ENCODE peak calls at places on chromosomes 6 and 20, in eight cellular contexts. V is A549, I is HepG2, J is H1, L is SK-N-SH, B is HCT116, T is K562, X is GM12878. G is an unnamed sample.

GRCh38 chr6:140401666-140402255 is 1027.3 kb upstream of the CITED2 start:
- DNase-seq in B (no peak), I (no peak), J (no peak), T (no peak), V (no peak), L (no peak), X (no peak), G (no peak)

GRCh38 chr6:90184334-90185298 is 112.0 kb downstream of the BACH2 start:
- DNase-seq in V (no peak), L (peak; percentile 30), X (no peak), T (peak; percentile 79), I (no peak), B (peak; percentile 15), J (no peak), G (peak; percentile 92)

GRCh38 chr6:80003841-80004198 is 629 bp upstream of the TTK start:
- DNase-seq in X (no peak), T (peak; percentile 6), V (no peak), B (no peak), I (no peak), L (peak; percentile 27), J (no peak), G (no peak)

GRCh38 chr20:25699914-25700313 is 3.3 kb upstream of the ZNF337 start:
- DNase-seq in I (no peak), B (no peak), T (no peak), X (no peak), L (no peak), J (no peak), V (no peak), G (no peak)

GRCh38 chr6:3310710-3311109 is 52.0 kb downstream of the PSMG4 start:
- DNase-seq in X (no peak), B (no peak), J (no peak), L (no peak), I (no peak), V (no peak), T (no peak), G (no peak)

GRCh38 chr6:85703359-85703758 is 60.7 kb upstream of the SYNCRIP start:
- DNase-seq in V (no peak), I (no peak), B (no peak), X (no peak), J (no peak), T (no peak), L (no peak), G (no peak)

GRCh38 chr20:45044084-45044573 is 56.8 kb downstream of the KCNS1 start:
- DNase-seq in V (peak; percentile 39), L (peak; percentile 36), T (peak; percentile 73), X (no peak), J (peak; percentile 13), I (peak; percentile 82), B (peak; percentile 57), G (peak; percentile 82)

GRCh38 chr6:136860043-136860442 is 37.7 kb downstream of the PEX7 start:
- DNase-seq in L (no peak), I (no peak), J (no peak), X (no peak), V (no peak), B (no peak), T (no peak), G (no peak)

GRCh38 chr6:40338306-40338705 is 248.9 kb downstream of the LRFN2 start:
- DNase-seq in X (no peak), V (no peak), I (no peak), L (no peak), J (no peak), T (no peak), B (no peak), G (no peak)

GRCh38 chr6:139291813-139292619 is at the start of gene TXLNB:
- DNase-seq in J (no peak), L (no peak), B (peak; percentile 6), X (peak; percentile 83), V (no peak), I (no peak), T (no peak), G (peak; percentile 65)

GRCh38 chr6:7152467-7152866 is 44.7 kb downstream of the RREB1 start:
- DNase-seq in V (no peak), L (no peak), I (no peak), T (peak; percentile 29), X (no peak), J (no peak), B (no peak), G (no peak)

GRCh38 chr20:51389543-51389924 is 153.0 kb downstream of the NFATC2 start:
- DNase-seq in V (no peak), L (no peak), T (no peak), X (no peak), J (no peak), I (no peak), B (no peak), G (peak; percentile 20)

GRCh38 chr6:159745081-159745480 is 16.8 kb upstream of the ACAT2 start:
- DNase-seq in J (no peak), X (no peak), B (no peak), L (no peak), T (no peak), I (no peak), V (no peak), G (no peak)

GRCh38 chr6:152356016-152356415 is 281.1 kb downstream of the SYNE1 start:
- DNase-seq in V (no peak), X (no peak), I (no peak), B (no peak), L (no peak), T (no peak), J (no peak), G (no peak)

GRCh38 chr20:9444921-9445320 is 69.5 kb upstream of the LAMP5 start:
- DNase-seq in X (no peak), J (no peak), V (no peak), I (no peak), B (no peak), T (no peak), L (no peak), G (no peak)

GRCh38 chr20:9440891-9441290 is 73.5 kb upstream of the LAMP5 start:
- DNase-seq in I (no peak), B (no peak), L (no peak), J (no peak), X (no peak), T (no peak), V (no peak), G (no peak)

GRCh38 chr20:9441948-9442347 is 72.4 kb upstream of the LAMP5 start:
- DNase-seq in T (no peak), L (no peak), V (no peak), J (no peak), X (peak; percentile 72), I (no peak), B (no peak), G (no peak)

GRCh38 chr20:9442858-9443257 is 71.5 kb upstream of the LAMP5 start:
- DNase-seq in T (no peak), B (no peak), L (peak; percentile 64), X (peak; percentile 59), J (no peak), V (no peak), I (peak; percentile 39), G (no peak)

GRCh38 chr20:9439806-9440205 is 74.6 kb upstream of the LAMP5 start:
- DNase-seq in X (no peak), B (no peak), V (no peak), I (no peak), J (no peak), L (no peak), T (no peak), G (no peak)
- H3K27ac ChIP-seq in X (no peak overlapping the region), B (no peak overlapping the region), V (no peak overlapping the region), I (no peak overlapping the region), J (no peak overlapping the region), L (no peak overlapping the region), T (no peak overlapping the region), G (no peak overlapping the region)

GRCh38 chr6:108736832-108737231 is 111.4 kb upstream of the ARMC2 start:
- DNase-seq in B (peak; percentile 78), X (no peak), V (peak; percentile 26), J (peak; percentile 61), L (no peak), I (peak; percentile 27), T (peak; percentile 66), G (peak; percentile 92)
- TF ChIP-seq MAX in B (no peak), X (no peak), V (no peak), J (no peak), L (no peak), I (no peak), T (no peak), G (no peak)

GRCh38 chr6:30325873-30326445 is 768 bp upstream of the TRIM39 start:
- DNase-seq in L (no peak), V (peak; percentile 49), B (peak; percentile 59), T (peak; percentile 78), I (no peak), X (peak; percentile 28), J (peak; percentile 34), G (no peak)

GRCh38 chr6:30327232-30327746 is 562 bp downstream of the TRIM39 start:
- DNase-seq in V (peak; percentile 75), L (no peak), I (no peak), T (no peak), J (no peak), X (peak; percentile 5), B (no peak), G (no peak)

GRCh38 chr6:30326446-30327231 is at the start of gene TRIM39:
- DNase-seq in T (peak; percentile 92), B (peak; percentile 59), V (peak; percentile 58), I (peak; percentile 89), X (peak; percentile 26), J (no peak), L (peak; percentile 91), G (peak; percentile 85)

GRCh38 chr6:30331981-30332380 is 5.3 kb downstream of the TRIM39 start:
- DNase-seq in L (no peak), X (no peak), B (no peak), J (no peak), V (no peak), T (no peak), I (no peak), G (no peak)

DNA sequence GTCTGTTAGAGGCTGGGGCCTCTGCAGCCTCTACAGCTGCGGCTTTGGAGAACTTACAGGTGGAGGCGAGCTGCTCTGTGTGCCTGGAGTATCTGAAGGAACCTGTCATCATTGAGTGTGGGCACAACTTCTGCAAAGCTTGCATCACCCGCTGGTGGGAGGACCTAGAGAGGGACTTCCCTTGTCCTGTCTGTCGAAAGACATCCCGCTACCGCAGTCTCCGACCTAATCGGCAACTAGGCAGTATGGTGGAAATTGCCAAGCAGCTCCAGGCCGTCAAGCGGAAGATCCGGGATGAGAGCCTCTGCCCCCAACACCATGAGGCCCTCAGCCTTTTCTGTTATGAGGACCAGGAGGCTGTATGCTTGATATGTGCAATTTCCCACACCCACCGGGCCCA is 2.6 kb downstream of the TRIM39 start:
- DNase-seq in X (no peak), V (no peak), B (no peak), I (no peak), L (no peak), J (no peak), T (no peak), G (no peak)
- H3K27ac ChIP-seq in X (no peak overlapping the region), V (no peak overlapping the region), B (no peak overlapping the region), I (no peak overlapping the region), L (no peak overlapping the region), J (no peak overlapping the region), T (no peak overlapping the region), G (no peak overlapping the region)

GRCh38 chr20:46945465-46945864 is 50.8 kb downstream of the EYA2 start:
- DNase-seq in L (no peak), X (no peak), I (no peak), J (no peak), B (no peak), T (no peak), V (no peak), G (no peak)
- TF ChIP-seq MAX in L (no peak), X (no peak), I (no peak), J (no peak), B (no peak), T (no peak), V (no peak), G (no peak)